ENCODE peak calls at places on chromosome 16, in nine cellular contexts. O is GM12865, S is lower leg skin, F is fibroblast of the aortic adventitia, B is A549, R is foreskin fibroblast, P is gastrocnemius medialis, K is HFF-Myc, C is adrenal gland. Y is an unnamed sample.

GRCh38 chr16:59566446-59566845 is 832.3 kb upstream of the GOT2 start:
- DNase-seq in O (no peak), S (no peak), F (no peak), B (no peak), R (peak), P (no peak), K (no peak), C (no peak), Y (no peak)

GRCh38 chr16:66261826-66262225 is 104.7 kb upstream of the CDH5 start:
- DNase-seq in O (peak), S (peak), F (no peak), B (no peak), R (no peak), P (no peak), K (no peak), C (no peak), Y (no peak)

GRCh38 chr16:2244301-2244700 is 7.1 kb downstream of the ECI1 start:
- DNase-seq in O (no peak), S (no peak), F (no peak), B (no peak), R (no peak), P (no peak), K (no peak), C (no peak), Y (no peak)

GRCh38 chr16:77885596-77886295 is 97.4 kb downstream of the VAT1L start:
- DNase-seq in O (no peak), S (no peak), F (peak), B (no peak), R (no peak), P (no peak), K (no peak), C (no peak), Y (no peak)

GRCh38 chr16:82700541-82701240 is 73.9 kb downstream of the CDH13 start:
- DNase-seq in O (peak), S (no peak), F (peak), B (no peak), R (peak), P (no peak), K (no peak), C (no peak), Y (no peak)

GRCh38 chr16:55478827-55479559 is at the start of gene MMP2:
- DNase-seq in O (no peak), S (peak), F (peak), B (no peak), R (peak), P (peak), K (no peak), C (peak), Y (no peak)

GRCh38 chr16:56357291-56357764 is 68.0 kb downstream of the AMFR start:
- DNase-seq in O (no peak), S (peak), F (peak), B (no peak), R (peak), P (peak), K (no peak), C (peak), Y (no peak)

GRCh38 chr16:72942021-72942420 is 105.9 kb downstream of the ZFHX3 start:
- DNase-seq in O (no peak), S (no peak), F (no peak), B (no peak), R (no peak), P (no peak), K (no peak), C (no peak), Y (no peak)

GRCh38 chr16:55502801-55503366 is 6.0 kb upstream of the LPCAT2 start:
- DNase-seq in O (no peak), S (peak), F (peak), B (peak), R (peak), P (peak), K (peak), C (peak), Y (no peak)

GRCh38 chr16:85403693-85404092 is 209.4 kb upstream of the GSE1 start:
- DNase-seq in O (no peak), S (peak), F (no peak), B (peak), R (no peak), P (no peak), K (no peak), C (no peak), Y (peak)

GRCh38 chr16:85148959-85149358 is 36.7 kb upstream of the CIBAR2 start:
- DNase-seq in O (no peak), S (no peak), F (peak), B (peak), R (peak), P (peak), K (no peak), C (no peak), Y (no peak)

GRCh38 chr16:87465306-87465705 is 27.5 kb downstream of the ZCCHC14 start:
- DNase-seq in O (no peak), S (peak), F (peak), B (no peak), R (peak), P (peak), K (no peak), C (peak), Y (no peak)

GRCh38 chr16:46996391-46996790 is 22.9 kb upstream of the DNAJA2 start:
- DNase-seq in O (peak), S (no peak), F (peak), B (no peak), R (no peak), P (no peak), K (no peak), C (no peak), Y (no peak)

GRCh38 chr16:72637306-72637705 is 410.6 kb downstream of the ZFHX3 start:
- DNase-seq in O (no peak), S (no peak), F (peak), B (peak), R (peak), P (no peak), K (peak), C (no peak), Y (no peak)

GRCh38 chr16:69123894-69124293 is 8.5 kb downstream of the CHTF8 start:
- DNase-seq in O (peak), S (peak), F (peak), B (peak), R (peak), P (no peak), K (no peak), C (peak), Y (peak)

GRCh38 chr16:76579277-76579676 is 302.1 kb downstream of the CNTNAP4 start:
- DNase-seq in O (peak), S (no peak), F (no peak), B (no peak), R (no peak), P (no peak), K (no peak), C (no peak), Y (no peak)

GRCh38 chr16:56675685-56676210 is 6.1 kb downstream of the MT1H start:
- DNase-seq in O (no peak), S (peak), F (no peak), B (no peak), R (no peak), P (no peak), K (no peak), C (no peak), Y (no peak)

DNA sequence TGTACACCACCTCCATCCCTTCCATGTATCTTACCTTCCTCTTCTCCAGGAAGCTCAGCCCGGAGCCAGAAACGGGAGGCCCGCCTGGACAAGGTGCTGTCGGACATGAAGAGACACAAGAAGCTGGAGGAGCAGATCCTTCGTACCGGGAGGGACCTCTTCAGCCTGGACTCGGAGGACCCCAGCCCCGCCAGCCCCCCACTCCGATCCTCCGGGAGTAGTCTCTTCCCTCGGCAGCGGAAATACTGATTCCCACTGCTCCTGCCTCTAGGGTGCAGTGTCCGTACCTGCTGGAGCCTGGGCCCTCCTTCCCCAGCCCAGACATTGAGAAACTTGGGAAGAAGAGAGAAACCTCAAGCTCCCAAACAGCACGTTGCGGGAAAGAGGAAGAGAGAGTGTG is 756 bp upstream of the MVP start:
- DNase-seq in O (no peak), S (no peak), F (no peak), B (peak), R (no peak), P (no peak), K (no peak), C (peak), Y (no peak)
- TF ChIP-seq CTCF in O (no peak), S (no peak), F (peak), B (peak), R (no peak), P (no peak), K (peak), C (peak), Y (no peak)

GRCh38 chr16:23081675-23082119 is 67.6 kb downstream of the USP31 start:
- DNase-seq in O (no peak), S (no peak), F (peak), B (peak), R (peak), P (no peak), K (peak), C (no peak), Y (no peak)

GRCh38 chr16:23080329-23080728 is 68.9 kb downstream of the USP31 start:
- DNase-seq in O (no peak), S (no peak), F (no peak), B (no peak), R (no peak), P (no peak), K (no peak), C (no peak), Y (no peak)

GRCh38 chr16:23079683-23080221 is 69.5 kb downstream of the USP31 start:
- DNase-seq in O (no peak), S (no peak), F (no peak), B (peak), R (no peak), P (no peak), K (no peak), C (peak), Y (no peak)

GRCh38 chr16:23080747-23081146 is 68.5 kb downstream of the USP31 start:
- DNase-seq in O (no peak), S (no peak), F (no peak), B (no peak), R (no peak), P (no peak), K (no peak), C (no peak), Y (no peak)

GRCh38 chr16:23082161-23082788 is 67.0 kb downstream of the USP31 start:
- DNase-seq in O (no peak), S (no peak), F (no peak), B (peak), R (peak), P (no peak), K (no peak), C (no peak), Y (no peak)
- TF ChIP-seq CTCF in O (no peak), S (no peak), F (no peak), B (peak), R (no peak), P (no peak), K (peak), C (no peak), Y (no peak)

GRCh38 chr16:19114359-19115147 is 789 bp downstream of the ITPRIPL2 start:
- DNase-seq in O (peak), S (peak), F (peak), B (peak), R (peak), P (no peak), K (no peak), C (peak), Y (peak)
- TF ChIP-seq CTCF in O (no peak), S (no peak), F (peak), B (no peak), R (peak), P (no peak), K (no peak), C (no peak), Y (no peak)

GRCh38 chr16:4309833-4310266 is 6.0 kb upstream of the GLIS2 start:
- DNase-seq in O (peak), S (peak), F (peak), B (peak), R (peak), P (no peak), K (no peak), C (peak), Y (no peak)
- TF ChIP-seq CTCF in O (peak), S (no peak), F (peak), B (peak), R (peak), P (no peak), K (peak), C (peak), Y (no peak)

DNA sequence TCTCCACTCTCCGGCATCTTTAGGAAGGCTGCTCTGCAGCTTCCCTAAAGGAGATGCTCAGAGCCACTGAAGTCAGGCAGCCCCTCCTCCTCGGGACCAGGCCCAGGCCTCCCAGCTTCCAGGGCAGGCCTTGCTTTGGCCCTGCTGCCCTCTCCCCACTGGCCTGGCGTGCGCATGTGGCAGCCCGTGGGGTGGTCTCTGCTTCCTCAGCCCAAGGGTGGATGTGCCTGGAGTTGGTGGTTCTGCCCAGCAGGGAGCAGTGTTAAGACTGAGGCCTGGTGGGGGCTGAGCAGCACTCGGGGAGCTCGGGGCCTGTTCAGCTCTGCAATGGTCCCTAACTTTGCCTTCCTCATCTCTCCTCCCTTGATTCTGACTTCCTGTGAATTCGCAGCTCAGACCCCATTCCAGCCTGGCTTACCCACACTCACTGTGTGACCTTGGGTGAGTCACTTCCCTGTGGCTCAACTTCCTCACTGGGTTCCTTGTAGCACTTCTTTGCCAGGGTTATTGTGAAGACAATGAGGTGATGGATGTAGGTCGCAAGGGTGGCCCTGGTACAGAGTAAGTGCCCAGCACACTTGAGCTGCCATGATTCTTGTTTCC is 63.2 kb downstream of the NKD1 start:
- DNase-seq in O (no peak), S (no peak), F (peak), B (no peak), R (no peak), P (no peak), K (no peak), C (no peak), Y (no peak)
- TF ChIP-seq CTCF in O (no peak), S (no peak), F (no peak), B (no peak), R (no peak), P (no peak), K (no peak), C (no peak), Y (no peak)

DNA sequence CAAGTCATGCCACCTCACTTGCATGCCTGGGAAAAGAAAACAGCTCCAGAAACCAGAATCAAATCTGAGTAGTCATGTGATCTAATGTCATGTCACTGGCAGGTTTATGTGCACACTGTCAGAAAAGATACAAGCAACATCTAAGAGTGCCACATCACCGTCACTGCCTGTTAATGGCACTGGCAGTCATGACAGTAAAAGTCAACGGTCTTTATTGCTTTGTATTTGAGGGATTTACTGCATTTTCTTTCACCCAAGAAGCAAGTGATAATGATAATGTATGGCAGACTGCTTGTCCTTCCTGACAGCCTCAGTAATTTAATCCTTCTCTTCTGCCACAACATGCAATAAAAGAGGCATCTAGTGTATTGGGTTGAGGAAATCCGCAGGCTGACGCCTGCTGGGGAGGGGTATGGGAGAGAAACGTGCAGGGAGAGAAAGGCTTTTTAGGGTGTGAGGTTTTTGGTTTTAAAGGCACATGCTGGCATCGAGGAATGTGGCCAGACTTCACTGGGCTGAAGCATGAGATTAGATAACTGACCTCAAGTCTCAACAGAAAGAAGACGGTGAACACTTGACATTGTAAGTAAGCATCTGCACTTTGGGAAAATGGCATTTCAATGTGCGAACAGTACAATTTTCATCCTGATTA is 92.4 kb downstream of the RPGRIP1L start:
- DNase-seq in O (no peak), S (no peak), F (no peak), B (no peak), R (no peak), P (no peak), K (no peak), C (no peak), Y (peak)
- TF ChIP-seq CTCF in O (no peak), S (no peak), F (no peak), B (no peak), R (no peak), P (no peak), K (no peak), C (no peak), Y (no peak)

Y was measured in Caco-2.